ENCODE peak calls at places on chromosomes 4 and X, in four cellular contexts. V is hepatocyte, N is lower lobe of right lung, R is fibroblast of lung. I is an unnamed sample.

GRCh38 chr4:171979461-171979860 is 166.3 kb downstream of the GALNTL6 start:
- DNase-seq in V (no peak), N (no peak), R (no peak), I (no peak)

GRCh38 chrX:40058719-40059118 is 39.0 kb downstream of the BCOR start:
- DNase-seq in V (peak; percentile 55), N (peak; percentile 57), R (no peak), I (no peak)

GRCh38 chr4:168842186-168842585 is 167.9 kb downstream of the CBR4 start:
- DNase-seq in V (no peak), N (no peak), R (no peak), I (no peak)

GRCh38 chrX:149131780-149132179 is 373.3 kb downstream of the IDS start:
- DNase-seq in V (no peak), N (no peak), R (no peak), I (no peak)

GRCh38 chr4:147492761-147493160 is 11.9 kb downstream of the EDNRA start:
- DNase-seq in V (no peak), N (no peak), R (peak; percentile 94), I (no peak)

GRCh38 chrX:38175140-38175539 is 45.5 kb downstream of the SRPX start:
- DNase-seq in V (peak; percentile 53), N (no peak), R (no peak), I (peak; percentile 29)

GRCh38 chr4:153623491-153623890 is 60.6 kb upstream of the TLR2 start:
- DNase-seq in V (no peak), N (no peak), R (no peak), I (no peak)

GRCh38 chr4:25061602-25062001 is 30.9 kb upstream of the LGI2 start:
- DNase-seq in V (no peak), N (no peak), R (no peak), I (no peak)

GRCh38 chr4:161564230-161564834 is 599.5 kb downstream of the FSTL5 start:
- DNase-seq in V (peak; percentile 21), N (no peak), R (peak; percentile 51), I (no peak)

GRCh38 chr4:152480356-152480755 is 55.5 kb downstream of the FBXW7 start:
- DNase-seq in V (no peak), N (no peak), R (no peak), I (no peak)

GRCh38 chrX:154409222-154409871 is at the start of gene DNASE1L1:
- DNase-seq in V (peak; percentile 90), N (peak; percentile 91), R (peak; percentile 78), I (peak; percentile 95)

GRCh38 chr4:99915449-99915848 is 21.2 kb upstream of the LAMTOR3 start:
- DNase-seq in V (no peak), N (no peak), R (no peak), I (no peak)

GRCh38 chr4:99918656-99919055 is 24.4 kb upstream of the LAMTOR3 start:
- DNase-seq in V (peak; percentile 59), N (no peak), R (no peak), I (no peak)

GRCh38 chr4:99921174-99921573 is 25.2 kb downstream of the DNAJB14 start:
- DNase-seq in V (no peak), N (no peak), R (no peak), I (no peak)

DNA sequence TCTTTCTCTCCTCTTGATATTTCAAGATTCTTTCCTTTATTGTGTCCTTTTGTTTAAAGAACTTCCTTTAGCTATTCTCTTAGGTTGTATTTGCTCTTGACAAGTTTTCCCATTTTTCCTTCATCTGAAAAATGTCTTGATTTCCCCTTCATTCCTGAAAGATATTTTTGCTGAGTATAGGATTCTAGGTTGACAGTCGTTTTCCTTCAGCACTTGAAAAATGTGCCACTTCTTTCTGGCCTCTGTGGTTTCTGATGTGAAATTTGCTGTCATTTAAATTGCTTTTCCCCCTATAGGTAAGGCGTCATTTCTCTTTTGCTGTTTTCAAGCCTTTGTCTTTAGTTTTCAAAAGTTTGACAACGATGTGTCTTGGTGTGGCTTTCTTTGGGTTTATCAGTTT is 23.3 kb upstream of the LAMTOR3 start:
- DNase-seq in V (no peak), N (no peak), R (no peak), I (no peak)
- H3K36me3 ChIP-seq in V (no peaks in the 10 kb centered on the region), N (peaks cover 53% of the 10 kb centered on the region), R (no peaks in the 10 kb centered on the region), I (peaks cover 24% of the 10 kb centered on the region)

DNA sequence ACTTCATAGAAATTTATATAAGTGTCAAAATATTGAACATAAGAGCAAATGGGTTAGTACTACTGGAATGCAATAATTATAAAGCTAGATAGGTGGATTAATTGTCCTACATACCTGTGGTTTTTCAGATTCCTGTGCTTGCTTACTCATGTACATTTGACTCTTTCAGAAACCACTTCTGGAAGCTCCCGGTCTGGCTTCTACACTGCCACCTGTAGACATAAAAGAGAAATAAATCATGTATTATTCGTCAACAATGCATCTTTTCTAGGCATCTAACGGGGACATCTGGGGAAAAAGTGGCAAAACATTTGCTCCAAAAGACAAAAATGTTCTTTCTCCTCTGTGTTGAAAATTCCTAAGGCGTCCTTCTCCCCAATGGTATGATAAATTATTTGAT is 648.6 kb upstream of the DIPK2B start:
- DNase-seq in V (peak; percentile 50), N (no peak), R (peak; percentile 83), I (peak; percentile 39)
- H3K4me3 ChIP-seq in V (peak overlapping the region; percentile 72), N (peak overlapping the region; percentile 59), R (peak overlapping the region; percentile 91), I (peak overlapping the region; percentile 71)

DNA sequence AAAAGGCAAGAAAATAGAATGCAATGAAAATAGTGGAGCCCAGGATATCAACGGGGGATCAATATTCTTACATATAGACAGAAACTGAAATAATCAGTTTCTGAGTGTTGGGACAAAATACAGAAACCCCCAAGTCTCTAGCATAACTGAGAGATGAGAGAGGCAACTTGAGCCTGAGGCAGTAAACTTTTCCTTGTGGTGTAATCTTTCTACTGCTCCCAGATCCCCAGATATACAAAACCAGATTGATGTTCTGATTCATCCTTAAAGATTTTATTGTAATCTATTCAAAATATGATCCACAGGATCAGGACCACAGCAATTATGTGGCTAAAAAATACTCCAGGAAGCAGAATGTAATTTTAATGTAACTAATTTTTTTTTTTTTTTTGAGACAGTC is 2282.6 kb downstream of the ARAP2 start:
- DNase-seq in V (no peak), N (no peak), R (peak; percentile 2), I (no peak)
- H3K9me3 ChIP-seq in V (no peaks in the 10 kb centered on the region), N (no peaks in the 10 kb centered on the region), R (no peaks in the 10 kb centered on the region), I (no peaks in the 10 kb centered on the region)

GRCh38 chr4:16838226-16838875 is 60.1 kb downstream of the LDB2 start:
- DNase-seq in V (no peak), N (no peak), R (peak; percentile 6), I (no peak)
- H3K36me3 ChIP-seq in V (no peaks in the 10 kb centered on the region), N (no peaks in the 10 kb centered on the region), R (no peaks in the 10 kb centered on the region), I (peaks cover 2% of the 10 kb centered on the region)

DNA sequence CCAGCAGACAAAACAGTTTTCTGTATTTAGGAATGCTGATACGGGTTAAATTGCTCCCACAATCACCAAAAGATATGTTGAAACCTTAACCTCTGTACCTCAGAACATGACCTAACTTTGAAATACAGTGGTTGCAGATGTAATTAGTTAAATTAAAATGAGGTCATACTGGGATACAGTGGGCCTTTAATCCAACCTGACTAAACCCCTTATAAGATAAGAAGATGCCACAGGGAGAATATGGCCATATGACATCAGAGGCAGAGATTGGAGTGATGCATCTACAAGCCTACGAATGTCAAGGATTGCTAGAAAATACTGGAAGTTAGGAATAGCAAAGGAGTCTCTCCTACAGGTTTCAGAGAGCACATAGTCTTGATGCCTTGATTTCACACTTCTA is 32.1 kb upstream of the PARM1 start:
- DNase-seq in V (no peak), N (no peak), R (no peak), I (no peak)
- H3K4me3 ChIP-seq in V (no peak overlapping the region), N (no peak overlapping the region), R (no peak overlapping the region), I (no peak overlapping the region)

I was measured in MG63.